ENCODE peak calls at places on chromosome 21, in nine cellular contexts. S is CD8-positive, alpha-beta T cell; C is Calu3; I is left colon; A is HT-29; M is endothelial cell; Y is HCEC 1CT; P is NCI-H1436; T is tibial artery. E is an unnamed sample.

GRCh38 chr21:25732091-25732760 is 2.5 kb downstream of the ATP5PF start:
- DNase-seq in M (no peak), C (no peak), Y (no peak), I (no peak), P (no peak), A (no peak), T (no peak), S (no peak), E (no peak)

GRCh38 chr21:43198376-43198775 is 29.6 kb downstream of the CRYAA start:
- DNase-seq in A (no peak), I (no peak), M (no peak), S (no peak), T (no peak), Y (no peak), P (no peak), C (no peak), E (no peak)

GRCh38 chr21:44593598-44594405 is 1.5 kb upstream of the KRTAP10-6 start:
- DNase-seq in C (no peak), I (no peak), M (no peak), A (no peak), Y (no peak), S (no peak), P (no peak), T (peak; percentile 40), E (peak; percentile 65)

GRCh38 chr21:36478207-36478701 is 1.7 kb downstream of the CLDN14 start:
- DNase-seq in M (no peak), I (no peak), P (no peak), T (no peak), Y (peak; percentile 75), S (no peak), C (peak; percentile 24), A (no peak), E (peak; percentile 27)

GRCh38 chr21:45550552-45551210 is 8.4 kb upstream of the SLC19A1 start:
- DNase-seq in M (no peak), I (peak; percentile 28), P (no peak), S (no peak), Y (no peak), T (peak; percentile 55), A (no peak), C (no peak), E (no peak)

GRCh38 chr21:45102391-45102932 is 28.1 kb downstream of the ADARB1 start:
- DNase-seq in M (no peak), C (peak; percentile 45), T (no peak), A (peak; percentile 35), I (no peak), S (no peak), Y (peak; percentile 65), P (no peak), E (peak; percentile 57)

GRCh38 chr21:44292812-44293195 is 7.0 kb upstream of the PFKL start:
- DNase-seq in S (no peak), A (no peak), M (no peak), T (no peak), P (no peak), C (no peak), I (peak; percentile 5), Y (no peak), E (no peak)

GRCh38 chr21:41767606-41768370 is 936 bp upstream of the RIPK4 start:
- DNase-seq in M (peak; percentile 51), T (peak; percentile 63), Y (no peak), P (no peak), I (peak; percentile 44), S (no peak), A (peak; percentile 45), C (no peak), E (no peak)

GRCh38 chr21:44932366-44933181 is 7.3 kb upstream of the SLX9 start:
- DNase-seq in M (peak; percentile 66), S (peak; percentile 74), A (no peak), T (peak; percentile 70), C (peak; percentile 55), I (peak; percentile 72), Y (no peak), P (no peak), E (no peak)

GRCh38 chr21:21898801-21899200 is 900.6 kb downstream of the NCAM2 start:
- DNase-seq in S (no peak), Y (no peak), P (no peak), C (no peak), T (no peak), I (no peak), A (no peak), M (no peak), E (no peak)

GRCh38 chr21:36471254-36471723 is 8.6 kb downstream of the CLDN14 start:
- DNase-seq in I (no peak), P (no peak), S (no peak), M (no peak), T (no peak), C (peak; percentile 9), A (no peak), Y (no peak), E (peak; percentile 79)

GRCh38 chr21:23308741-23309140 is 2298.5 kb downstream of the MRPL39 start:
- DNase-seq in M (no peak), I (no peak), A (no peak), Y (no peak), P (no peak), S (no peak), C (no peak), T (no peak), E (no peak)

GRCh38 chr21:27519357-27519756 is 552.5 kb upstream of the ADAMTS5 start:
- DNase-seq in M (no peak), P (no peak), T (no peak), S (no peak), A (no peak), C (no peak), Y (peak; percentile 83), I (no peak), E (no peak)

GRCh38 chr21:27505516-27505915 is 538.6 kb upstream of the ADAMTS5 start:
- DNase-seq in C (no peak), P (no peak), M (no peak), A (no peak), S (no peak), I (no peak), Y (peak; percentile 76), T (no peak), E (no peak)

GRCh38 chr21:26391166-26391565 is 181.9 kb downstream of the CYYR1 start:
- DNase-seq in T (no peak), P (no peak), I (no peak), S (no peak), C (no peak), Y (no peak), M (no peak), A (no peak), E (no peak)

GRCh38 chr21:36156815-36157670 is at the start of gene DOP1B:
- DNase-seq in C (no peak), A (no peak), M (no peak), T (peak; percentile 67), P (peak; percentile 22), Y (no peak), S (no peak), I (peak; percentile 76), E (no peak)

GRCh38 chr21:36691539-36692124 is 7.3 kb upstream of the SIM2 start:
- DNase-seq in T (no peak), M (peak; percentile 9), S (no peak), Y (no peak), A (no peak), C (no peak), P (no peak), I (no peak), E (no peak)

GRCh38 chr21:36980280-36981048 is 14.0 kb upstream of the HLCS start:
- DNase-seq in Y (no peak), C (peak; percentile 31), T (no peak), A (peak; percentile 22), S (no peak), I (peak; percentile 51), M (peak; percentile 38), P (no peak), E (no peak)

GRCh38 chr21:39014751-39015150 is 168.5 kb downstream of the PSMG1 start:
- DNase-seq in P (no peak), I (no peak), A (no peak), C (no peak), M (no peak), T (no peak), S (no peak), Y (peak; percentile 98), E (peak; percentile 25)

GRCh38 chr21:15431053-15431452 is 298.7 kb upstream of the USP25 start:
- DNase-seq in C (no peak), M (no peak), S (no peak), I (no peak), P (no peak), A (no peak), Y (no peak), T (no peak), E (no peak)

GRCh38 chr21:46532080-46532479 is 72.8 kb downstream of the S100B start:
- DNase-seq in A (no peak), T (no peak), S (no peak), C (no peak), M (no peak), Y (no peak), P (no peak), I (no peak), E (no peak)

GRCh38 chr21:36388835-36389234 is 3.6 kb downstream of the CHAF1B start:
- DNase-seq in I (no peak), A (no peak), M (no peak), T (no peak), P (no peak), S (no peak), Y (peak; percentile 29), C (no peak), E (no peak)

GRCh38 chr21:35259452-35259851 is 210.3 kb upstream of the RUNX1 start:
- DNase-seq in M (no peak), C (peak; percentile 48), I (no peak), P (no peak), Y (no peak), A (peak; percentile 39), T (no peak), S (no peak), E (no peak)

GRCh38 chr21:46622226-46622625 is 13.2 kb upstream of the PRMT2 start:
- DNase-seq in I (peak; percentile 25), C (peak; percentile 75), P (no peak), T (no peak), S (peak; percentile 28), Y (no peak), A (peak; percentile 12), M (peak; percentile 26), E (no peak)

GRCh38 chr21:45262041-45262581 is 25.6 kb downstream of the POFUT2 start:
- DNase-seq in Y (no peak), M (no peak), I (no peak), C (no peak), P (no peak), S (no peak), A (no peak), T (no peak), E (no peak)

GRCh38 chr21:35674272-35674671 is 386.1 kb downstream of the SETD4 start:
- DNase-seq in P (no peak), A (no peak), M (no peak), Y (no peak), C (no peak), T (no peak), S (no peak), I (no peak), E (no peak)

GRCh38 chr21:40166291-40166843 is 299.1 kb downstream of the PCP4 start:
- DNase-seq in P (no peak), T (no peak), C (no peak), A (peak; percentile 2), Y (no peak), S (no peak), M (no peak), I (no peak), E (no peak)

GRCh38 chr21:21436012-21436545 is 437.9 kb downstream of the NCAM2 start:
- DNase-seq in T (no peak), Y (no peak), I (no peak), C (no peak), M (no peak), P (no peak), A (no peak), S (no peak), E (no peak)

GRCh38 chr21:25496825-25497482 is 110.3 kb downstream of the MRPL39 start:
- DNase-seq in T (no peak), P (no peak), M (no peak), I (no peak), Y (peak; percentile 78), C (no peak), S (no peak), A (no peak), E (no peak)

GRCh38 chr21:42161957-42162681 is 56.8 kb upstream of the ABCG1 start:
- DNase-seq in I (peak; percentile 48), T (no peak), S (no peak), Y (no peak), A (no peak), M (peak; percentile 36), P (no peak), C (no peak), E (no peak)

GRCh38 chr21:25895565-25896205 is 160.9 kb downstream of the GABPA start:
- DNase-seq in P (peak; percentile 53), S (no peak), I (no peak), M (no peak), Y (peak; percentile 61), A (peak; percentile 15), T (no peak), C (no peak), E (no peak)